ENCODE peak calls at places on chromosome 1, in eight cellular contexts. T is astrocyte of the cerebellum, N is tibial nerve, C is fibroblast of pulmonary artery, B is dorsolateral prefrontal cortex, V is heart right ventricle, A is BE2C, L is ascending aorta. Y is an unnamed sample.

GRCh38 chr1:154935749-154936415 is 637 bp downstream of the PMVK start:
- DNase-seq in T (no peak), N (no peak), C (no peak), B (no peak), V (no peak), A (no peak), L (no peak), Y (no peak)

GRCh38 chr1:18640228-18641004 is 9.8 kb downstream of the PAX7 start:
- DNase-seq in T (no peak), N (no peak), C (no peak), B (no peak), V (no peak), A (no peak), L (no peak), Y (no peak)

GRCh38 chr1:36156329-36157114 is 562 bp downstream of the MAP7D1 start:
- DNase-seq in T (no peak), N (peak; percentile 34), C (peak; percentile 65), B (peak; percentile 75), V (peak; percentile 85), A (peak; percentile 71), L (no peak), Y (peak; percentile 77)

GRCh38 chr1:156627313-156627880 is 8.2 kb downstream of the HAPLN2 start:
- DNase-seq in T (no peak), N (no peak), C (peak; percentile 68), B (peak; percentile 29), V (peak; percentile 22), A (peak; percentile 67), L (no peak), Y (no peak)

GRCh38 chr1:67723620-67724019 is 38.6 kb downstream of the GADD45A start:
- DNase-seq in T (no peak), N (no peak), C (peak; percentile 59), B (no peak), V (peak; percentile 37), A (no peak), L (no peak), Y (no peak)

GRCh38 chr1:22490309-22490708 is 38.7 kb downstream of the ZBTB40 start:
- DNase-seq in T (no peak), N (no peak), C (no peak), B (no peak), V (no peak), A (no peak), L (no peak), Y (no peak)

GRCh38 chr1:113674591-113674990 is 84.7 kb downstream of the PHTF1 start:
- DNase-seq in T (no peak), N (no peak), C (no peak), B (no peak), V (no peak), A (no peak), L (no peak), Y (no peak)

GRCh38 chr1:76428027-76428426 is 353.5 kb downstream of the ST6GALNAC3 start:
- DNase-seq in T (no peak), N (no peak), C (peak; percentile 43), B (no peak), V (no peak), A (no peak), L (no peak), Y (no peak)

GRCh38 chr1:237340892-237341291 is 298.9 kb downstream of the RYR2 start:
- DNase-seq in T (no peak), N (no peak), C (no peak), B (no peak), V (no peak), A (no peak), L (no peak), Y (no peak)

GRCh38 chr1:212488436-212489283 is 55.9 kb downstream of the NENF start:
- DNase-seq in T (peak; percentile 62), N (peak; percentile 57), C (peak; percentile 97), B (peak; percentile 69), V (peak; percentile 46), A (no peak), L (peak; percentile 81), Y (peak; percentile 81)

GRCh38 chr1:32619701-32620485 is 30.5 kb downstream of the ZBTB8OS start:
- DNase-seq in T (no peak), N (no peak), C (peak; percentile 54), B (no peak), V (no peak), A (no peak), L (no peak), Y (peak; percentile 57)

GRCh38 chr1:107993920-107994319 is 28.9 kb upstream of the VAV3 start:
- DNase-seq in T (no peak), N (no peak), C (no peak), B (peak; percentile 31), V (no peak), A (no peak), L (no peak), Y (no peak)

GRCh38 chr1:197096137-197096536 is 29.1 kb upstream of the F13B start:
- DNase-seq in T (no peak), N (no peak), C (no peak), B (no peak), V (no peak), A (no peak), L (no peak), Y (no peak)

DNA sequence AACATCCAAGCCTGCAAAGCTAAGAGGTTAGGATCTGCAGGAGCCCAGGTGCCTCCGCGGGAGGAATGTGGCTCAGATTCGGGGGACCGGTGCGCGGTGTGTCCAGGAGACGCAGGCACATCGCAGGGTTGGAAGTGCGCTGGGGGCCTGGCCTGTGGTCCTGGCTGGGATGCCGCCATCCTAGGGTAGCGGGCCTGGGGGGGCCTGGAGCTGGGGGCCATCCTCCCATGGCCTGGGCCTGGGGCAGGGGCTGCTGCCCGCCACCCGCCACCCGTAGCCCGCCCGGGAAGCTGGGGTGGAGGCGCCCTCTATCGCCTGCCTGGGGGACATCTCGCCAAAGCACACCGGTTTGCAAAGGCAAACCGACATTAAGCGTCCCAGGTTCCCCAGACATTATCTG is 170.6 kb upstream of the ARHGEF16 start:
- DNase-seq in T (no peak), N (no peak), C (peak; percentile 1), B (no peak), V (peak; percentile 53), A (peak; percentile 39), L (no peak), Y (peak; percentile 55)
- TF ChIP-seq CTCF in T (peak; percentile 67), N (peak; percentile 82), C (peak; percentile 31), B (peak; percentile 74), V (peak; percentile 78), A (peak; percentile 54), L (peak; percentile 89), Y (no peak)

GRCh38 chr1:30914587-30914922 is 6.0 kb upstream of the SDC3 start:
- DNase-seq in T (no peak), N (no peak), C (no peak), B (no peak), V (no peak), A (no peak), L (no peak), Y (no peak)

GRCh38 chr1:30915491-30916230 is 7.1 kb upstream of the SDC3 start:
- DNase-seq in T (no peak), N (no peak), C (no peak), B (peak; percentile 24), V (no peak), A (no peak), L (no peak), Y (no peak)

GRCh38 chr1:30919025-30919881 is 10.7 kb upstream of the SDC3 start:
- DNase-seq in T (peak; percentile 65), N (no peak), C (peak; percentile 70), B (no peak), V (no peak), A (peak; percentile 30), L (no peak), Y (no peak)

GRCh38 chr1:30914931-30915330 is 6.4 kb upstream of the SDC3 start:
- DNase-seq in T (no peak), N (no peak), C (no peak), B (peak; percentile 31), V (no peak), A (no peak), L (no peak), Y (no peak)

GRCh38 chr1:30916296-30916695 is 7.7 kb upstream of the SDC3 start:
- DNase-seq in T (no peak), N (no peak), C (no peak), B (no peak), V (no peak), A (no peak), L (no peak), Y (no peak)
- TF ChIP-seq CTCF in T (no peak), N (no peak), C (no peak), B (no peak), V (no peak), A (no peak), L (no peak), Y (no peak)

DNA sequence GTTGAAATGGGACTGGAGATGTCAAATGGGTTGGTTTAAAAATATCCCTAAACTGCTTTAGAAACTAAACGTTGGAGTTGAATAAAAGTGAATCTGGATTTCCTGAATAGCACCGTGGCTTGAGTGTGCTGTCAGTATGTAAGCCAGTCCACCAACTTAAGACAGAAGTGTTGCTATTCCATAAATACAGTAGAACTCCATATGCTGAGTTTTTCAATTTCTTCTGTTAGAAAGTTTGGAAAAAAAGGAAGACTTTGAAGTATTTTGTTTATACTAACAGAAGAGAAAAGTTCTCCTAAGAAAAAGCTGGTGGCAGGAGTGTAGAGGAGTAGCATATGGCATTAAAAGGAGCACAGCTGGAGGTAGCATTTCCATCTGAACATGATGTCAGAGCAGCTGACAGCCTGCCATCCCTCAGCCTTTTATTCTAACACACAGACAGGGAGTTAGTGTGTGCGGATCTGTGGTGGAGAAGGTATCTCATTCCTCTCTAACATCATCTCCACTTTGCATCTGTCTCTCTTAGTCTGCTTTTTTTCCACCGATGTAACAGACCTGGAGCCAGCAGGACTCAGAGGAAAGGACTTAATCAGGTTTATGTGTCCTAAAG is at the start of gene ZBTB18:
- DNase-seq in T (peak; percentile 77), N (no peak), C (peak; percentile 53), B (peak; percentile 61), V (peak; percentile 29), A (peak; percentile 80), L (no peak), Y (no peak)
- TF ChIP-seq CTCF in T (no peak), N (no peak), C (no peak), B (no peak), V (no peak), A (no peak), L (no peak), Y (no peak)

GRCh38 chr1:152347116-152347728 is 12.6 kb downstream of the FLG2 start:
- DNase-seq in T (peak; percentile 33), N (no peak), C (peak; percentile 70), B (no peak), V (peak; percentile 41), A (peak; percentile 51), L (no peak), Y (peak; percentile 18)

GRCh38 chr1:152344463-152344862 is 15.3 kb downstream of the FLG2 start:
- DNase-seq in T (no peak), N (no peak), C (no peak), B (no peak), V (no peak), A (no peak), L (no peak), Y (no peak)

GRCh38 chr1:152349611-152350010 is 10.2 kb downstream of the FLG2 start:
- DNase-seq in T (no peak), N (no peak), C (no peak), B (no peak), V (no peak), A (no peak), L (no peak), Y (no peak)

DNA sequence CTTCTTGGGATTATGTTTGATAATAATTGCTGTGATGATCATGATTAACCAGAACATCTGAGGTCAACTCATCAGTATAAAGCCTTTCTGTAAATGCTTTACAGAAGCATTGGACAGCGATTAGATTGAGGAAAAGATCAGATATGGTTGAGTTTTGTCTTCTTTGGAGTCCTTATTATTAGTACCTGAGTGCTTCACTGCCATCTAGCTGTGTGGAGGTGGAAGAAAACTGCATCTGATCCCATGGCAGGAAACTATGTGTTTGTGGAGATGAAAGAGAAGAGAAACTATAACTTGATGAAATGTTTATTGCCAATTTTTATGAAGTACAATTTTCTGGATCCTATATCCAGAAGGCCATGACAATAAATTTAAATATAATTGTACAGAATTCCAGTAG is 11.4 kb downstream of the FLG2 start:
- DNase-seq in T (no peak), N (no peak), C (no peak), B (no peak), V (no peak), A (no peak), L (no peak), Y (no peak)
- TF ChIP-seq CTCF in T (peak; percentile 11), N (no peak), C (peak; percentile 29), B (no peak), V (no peak), A (peak; percentile 43), L (no peak), Y (no peak)

Y was measured in GM13976.